ENCODE peak calls at places on chromosome 9, in five cellular contexts. One of them, this sample, is unnamed.

GRCh38 chr9:82254646-82255367 is 266.2 kb downstream of the SPATA31D1 start:
- DNase-seq in T-helper 2 cell: no peak
- DNase-seq in left cardiac atrium: no peak
- DNase-seq in HFF-Myc: no peak
- DNase-seq in HEK293T: no peak
- DNase-seq in this sample: no peak

GRCh38 chr9:1918642-1919041 is 96.5 kb upstream of the SMARCA2 start:
- DNase-seq in left cardiac atrium: no peak
- DNase-seq in HFF-Myc: no peak
- DNase-seq in HEK293T: no peak
- DNase-seq in T-helper 2 cell: no peak
- DNase-seq in this sample: no peak

GRCh38 chr9:4984171-4984570 is 901 bp upstream of the JAK2 start:
- DNase-seq in left cardiac atrium: no peak
- DNase-seq in T-helper 2 cell: no peak
- DNase-seq in HFF-Myc: no peak
- DNase-seq in HEK293T: no peak
- DNase-seq in this sample: no peak

GRCh38 chr9:89441655-89441970 is 56.3 kb downstream of the SEMA4D start:
- DNase-seq in HEK293T: no peak
- DNase-seq in HFF-Myc: no peak
- DNase-seq in T-helper 2 cell: no peak
- DNase-seq in left cardiac atrium: no peak
- DNase-seq in this sample: no peak

GRCh38 chr9:121688149-121688680 is 36.8 kb downstream of the DAB2IP start:
- DNase-seq in left cardiac atrium: no peak
- DNase-seq in T-helper 2 cell: no peak
- DNase-seq in HFF-Myc: no peak
- DNase-seq in HEK293T: no peak
- DNase-seq in this sample: no peak

GRCh38 chr9:13033959-13034695 is 245.4 kb downstream of the MPDZ start:
- DNase-seq in left cardiac atrium: peak; percentile 72
- DNase-seq in T-helper 2 cell: no peak
- DNase-seq in HEK293T: peak; percentile 65
- DNase-seq in HFF-Myc: peak; percentile 30
- DNase-seq in this sample: no peak

GRCh38 chr9:13213337-13213736 is 66.2 kb downstream of the MPDZ start:
- DNase-seq in HFF-Myc: peak; percentile 2
- DNase-seq in T-helper 2 cell: no peak
- DNase-seq in left cardiac atrium: no peak
- DNase-seq in HEK293T: peak; percentile 6
- DNase-seq in this sample: no peak

GRCh38 chr9:99416007-99416406 is 193.9 kb downstream of the SEC61B start:
- DNase-seq in left cardiac atrium: no peak
- DNase-seq in T-helper 2 cell: no peak
- DNase-seq in HFF-Myc: peak; percentile 80
- DNase-seq in HEK293T: no peak
- DNase-seq in this sample: no peak

GRCh38 chr9:134136997-134137302 is 1.1 kb downstream of the WDR5 start:
- DNase-seq in HEK293T: no peak
- DNase-seq in left cardiac atrium: no peak
- DNase-seq in T-helper 2 cell: no peak
- DNase-seq in HFF-Myc: no peak
- DNase-seq in this sample: no peak

GRCh38 chr9:20592673-20593072 is 29.6 kb downstream of the MLLT3 start:
- DNase-seq in T-helper 2 cell: no peak
- DNase-seq in left cardiac atrium: no peak
- DNase-seq in HEK293T: no peak
- DNase-seq in HFF-Myc: no peak
- DNase-seq in this sample: no peak

GRCh38 chr9:127700594-127701255 is 6.1 kb upstream of the CFAP157 start:
- DNase-seq in T-helper 2 cell: no peak
- DNase-seq in left cardiac atrium: no peak
- DNase-seq in HEK293T: no peak
- DNase-seq in HFF-Myc: no peak
- DNase-seq in this sample: no peak

GRCh38 chr9:18595597-18595996 is 121.6 kb downstream of the ADAMTSL1 start:
- DNase-seq in HEK293T: no peak
- DNase-seq in T-helper 2 cell: no peak
- DNase-seq in HFF-Myc: no peak
- DNase-seq in left cardiac atrium: no peak
- DNase-seq in this sample: no peak

GRCh38 chr9:84404095-84404686 is 63.6 kb upstream of the SLC28A3 start:
- DNase-seq in HFF-Myc: no peak
- DNase-seq in T-helper 2 cell: no peak
- DNase-seq in left cardiac atrium: no peak
- DNase-seq in HEK293T: peak; percentile 65
- DNase-seq in this sample: no peak

GRCh38 chr9:4465910-4466309 is 24.4 kb upstream of the SLC1A1 start:
- DNase-seq in HEK293T: no peak
- DNase-seq in T-helper 2 cell: no peak
- DNase-seq in HFF-Myc: no peak
- DNase-seq in left cardiac atrium: no peak
- DNase-seq in this sample: no peak

GRCh38 chr9:38145526-38146053 is 76.6 kb upstream of the SHB start:
- DNase-seq in HEK293T: no peak
- DNase-seq in HFF-Myc: no peak
- DNase-seq in T-helper 2 cell: no peak
- DNase-seq in left cardiac atrium: no peak
- DNase-seq in this sample: no peak

GRCh38 chr9:68705636-68706578 is 867 bp downstream of the PIP5K1B start:
- DNase-seq in left cardiac atrium: peak; percentile 45
- DNase-seq in HEK293T: peak; percentile 14
- DNase-seq in T-helper 2 cell: no peak
- DNase-seq in HFF-Myc: no peak
- DNase-seq in this sample: no peak

GRCh38 chr9:84785766-84786547 is 116.4 kb downstream of the NTRK2 start:
- DNase-seq in left cardiac atrium: no peak
- DNase-seq in T-helper 2 cell: no peak
- DNase-seq in HFF-Myc: no peak
- DNase-seq in HEK293T: no peak
- DNase-seq in this sample: no peak

GRCh38 chr9:35470894-35471293 is 19.0 kb upstream of the RUSC2 start:
- DNase-seq in T-helper 2 cell: no peak
- DNase-seq in left cardiac atrium: no peak
- DNase-seq in HEK293T: no peak
- DNase-seq in HFF-Myc: no peak
- DNase-seq in this sample: no peak

GRCh38 chr9:127825319-127826051 is 22.8 kb downstream of the FPGS start:
- DNase-seq in HFF-Myc: no peak
- DNase-seq in left cardiac atrium: peak; percentile 75
- DNase-seq in HEK293T: peak; percentile 83
- DNase-seq in T-helper 2 cell: no peak
- DNase-seq in this sample: no peak

GRCh38 chr9:76419782-76420380 is 25.7 kb upstream of the RFK start:
- DNase-seq in left cardiac atrium: no peak
- DNase-seq in HFF-Myc: no peak
- DNase-seq in HEK293T: peak; percentile 56
- DNase-seq in T-helper 2 cell: no peak
- DNase-seq in this sample: no peak

GRCh38 chr9:72539824-72540347 is 18.5 kb downstream of the TMC1 start:
- DNase-seq in HFF-Myc: no peak
- DNase-seq in left cardiac atrium: no peak
- DNase-seq in T-helper 2 cell: no peak
- DNase-seq in HEK293T: no peak
- DNase-seq in this sample: no peak

GRCh38 chr9:117491491-117491890 is 76.6 kb upstream of the ASTN2 start:
- DNase-seq in T-helper 2 cell: no peak
- DNase-seq in left cardiac atrium: no peak
- DNase-seq in HEK293T: no peak
- DNase-seq in HFF-Myc: no peak
- DNase-seq in this sample: no peak

GRCh38 chr9:87276327-87276841 is 221.3 kb upstream of the DAPK1 start:
- DNase-seq in left cardiac atrium: no peak
- DNase-seq in HFF-Myc: no peak
- DNase-seq in HEK293T: no peak
- DNase-seq in T-helper 2 cell: no peak
- DNase-seq in this sample: no peak

GRCh38 chr9:96345551-96345950 is 38.0 kb downstream of the SLC35D2 start:
- DNase-seq in HEK293T: no peak
- DNase-seq in T-helper 2 cell: no peak
- DNase-seq in left cardiac atrium: no peak
- DNase-seq in HFF-Myc: no peak
- DNase-seq in this sample: no peak

GRCh38 chr9:6410653-6411052 is 2.3 kb upstream of the UHRF2 start:
- DNase-seq in HFF-Myc: no peak
- DNase-seq in T-helper 2 cell: no peak
- DNase-seq in HEK293T: no peak
- DNase-seq in left cardiac atrium: no peak
- DNase-seq in this sample: no peak

GRCh38 chr9:37902804-37903580 is 935 bp downstream of the SLC25A51 start:
- DNase-seq in T-helper 2 cell: no peak
- DNase-seq in HEK293T: no peak
- DNase-seq in HFF-Myc: no peak
- DNase-seq in left cardiac atrium: no peak
- DNase-seq in this sample: no peak

This sample was measured in T-helper 9 cell.